ENCODE peak calls at places on chromosomes 7 and 10, in seven cellular contexts. N is Caco-2, A is fibroblast of lung, Z is hepatocyte, J is Panc1, H is BJ, O is prostate gland. P is an unnamed sample.

GRCh38 chr7:568031-568680 is 48.5 kb upstream of the PDGFA start:
- DNase-seq in J (no peak), Z (no peak), A (no peak), H (no peak), N (no peak), O (no peak), P (no peak)

GRCh38 chr7:1981201-1981877 is 251.4 kb downstream of the MAD1L1 start:
- DNase-seq in N (peak; percentile 29), Z (no peak), H (no peak), A (no peak), O (no peak), J (no peak), P (peak; percentile 5)

GRCh38 chr10:79047875-79048638 is 20.7 kb upstream of the ZMIZ1 start:
- DNase-seq in O (no peak), H (no peak), Z (no peak), A (no peak), J (no peak), N (peak; percentile 25), P (peak; percentile 78)

GRCh38 chr10:22640351-22640750 is 74.0 kb downstream of the PIP4K2A start:
- DNase-seq in J (no peak), H (no peak), Z (no peak), O (no peak), N (no peak), A (no peak), P (peak; percentile 23)

GRCh38 chr7:108463613-108464012 is 7.4 kb upstream of the NRCAM start:
- DNase-seq in J (no peak), N (no peak), H (no peak), Z (no peak), O (no peak), A (no peak), P (no peak)

GRCh38 chr10:86708068-86708782 is 39.9 kb downstream of the LDB3 start:
- DNase-seq in H (no peak), Z (no peak), J (no peak), A (no peak), N (no peak), O (no peak), P (no peak)

GRCh38 chr7:107063245-107064120 is 19.0 kb downstream of the PRKAR2B start:
- DNase-seq in Z (no peak), O (no peak), J (no peak), N (no peak), A (no peak), H (no peak), P (no peak)

GRCh38 chr7:34523233-34523918 is 134.6 kb upstream of the NPSR1 start:
- DNase-seq in O (no peak), H (no peak), J (no peak), A (peak; percentile 20), Z (no peak), N (no peak), P (no peak)

GRCh38 chr7:102473271-102473991 is 5.3 kb downstream of the POLR2J start:
- DNase-seq in Z (peak; percentile 6), H (no peak), A (no peak), N (no peak), J (no peak), O (no peak), P (peak; percentile 4)

GRCh38 chr7:149780636-149781419 is 7.4 kb upstream of the ZNF467 start:
- DNase-seq in A (no peak), Z (no peak), O (no peak), N (no peak), H (no peak), J (no peak), P (no peak)

GRCh38 chr7:26237035-26237807 is 35.7 kb downstream of the CBX3 start:
- DNase-seq in N (no peak), H (no peak), Z (no peak), O (no peak), A (peak; percentile 33), J (no peak), P (no peak)

GRCh38 chr10:80530251-80530650 is 7.5 kb upstream of the SH2D4B start:
- DNase-seq in O (no peak), Z (no peak), N (no peak), J (no peak), H (no peak), A (peak; percentile 13), P (no peak)

GRCh38 chr7:18116661-18117060 is 89.0 kb upstream of the PRPS1L1 start:
- DNase-seq in Z (no peak), O (no peak), N (no peak), A (peak; percentile 55), J (no peak), H (no peak), P (no peak)

GRCh38 chr10:92972066-92972870 is 88.3 kb upstream of the CYP26C1 start:
- DNase-seq in Z (peak; percentile 67), J (peak; percentile 12), N (peak; percentile 53), A (peak; percentile 87), O (no peak), H (peak; percentile 77), P (no peak)

GRCh38 chr10:105192146-105192545 is 551.1 kb downstream of the SORCS3 start:
- DNase-seq in H (no peak), N (no peak), J (no peak), A (no peak), O (no peak), Z (no peak), P (no peak)

GRCh38 chr10:105195831-105196230 is 554.7 kb downstream of the SORCS3 start:
- DNase-seq in A (no peak), O (no peak), J (no peak), N (no peak), Z (peak; percentile 8), H (no peak), P (no peak)

DNA sequence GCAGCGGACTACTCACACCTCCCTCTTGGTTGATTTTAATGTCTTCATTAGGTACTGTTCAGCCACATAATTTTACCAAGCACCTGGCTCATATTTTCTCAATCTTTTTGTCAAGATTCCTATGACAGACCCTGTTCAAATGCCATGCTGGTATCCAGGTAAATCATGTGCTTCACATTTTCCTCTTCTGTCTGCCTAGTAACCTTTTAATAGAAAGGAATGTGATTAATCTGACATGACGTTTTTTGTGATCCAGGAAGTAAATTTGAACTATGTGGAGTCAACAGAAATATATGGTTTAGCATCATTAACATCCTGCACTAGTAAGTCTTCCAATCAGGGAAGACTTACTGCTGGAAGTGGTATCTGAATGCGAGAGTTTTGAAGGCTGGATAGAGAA is 556.9 kb downstream of the SORCS3 start:
- DNase-seq in H (no peak), J (no peak), Z (no peak), A (no peak), O (no peak), N (no peak), P (no peak)
- H3K27me3 ChIP-seq in H (no peaks in the 10 kb centered on the region), J (no peaks in the 10 kb centered on the region), Z (no peaks in the 10 kb centered on the region), A (no peaks in the 10 kb centered on the region), O (no peaks in the 10 kb centered on the region), N (no peaks in the 10 kb centered on the region), P (no peaks in the 10 kb centered on the region)

GRCh38 chr10:112911196-112911595 is 38.9 kb upstream of the TCF7L2 start:
- DNase-seq in H (no peak), J (no peak), A (no peak), N (no peak), Z (no peak), O (no peak), P (no peak)

GRCh38 chr10:112914288-112914952 is 35.6 kb upstream of the TCF7L2 start:
- DNase-seq in J (no peak), N (no peak), Z (no peak), O (no peak), H (no peak), A (no peak), P (no peak)

GRCh38 chr10:112913661-112914287 is 36.3 kb upstream of the TCF7L2 start:
- DNase-seq in O (no peak), N (no peak), A (no peak), Z (no peak), J (no peak), H (no peak), P (no peak)

GRCh38 chr10:112913255-112913654 is 36.8 kb upstream of the TCF7L2 start:
- DNase-seq in J (no peak), A (no peak), Z (no peak), O (no peak), H (no peak), N (no peak), P (no peak)

DNA sequence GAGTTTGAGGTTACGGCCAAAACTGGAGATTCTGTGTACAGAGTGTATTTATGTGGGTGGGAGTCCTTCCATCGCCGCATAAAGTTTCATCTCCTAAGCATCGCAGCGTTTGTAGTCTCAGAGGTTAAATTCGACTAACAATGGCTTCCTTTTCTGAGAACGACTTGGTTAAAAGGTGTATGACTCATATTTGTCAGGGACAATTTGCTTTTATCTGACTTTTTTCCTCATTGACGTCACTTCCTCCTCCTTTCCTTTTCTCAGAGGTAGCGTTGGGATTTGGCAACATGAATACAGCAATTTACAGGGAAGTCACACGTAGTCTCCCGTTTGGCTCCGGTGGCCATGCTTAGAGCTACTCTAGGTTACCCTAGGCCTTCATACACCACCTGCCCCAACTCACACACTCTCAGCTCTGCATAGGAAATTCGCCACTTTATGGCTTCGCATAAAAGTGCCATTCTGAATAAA is 37.6 kb upstream of the TCF7L2 start:
- DNase-seq in H (no peak), O (no peak), J (no peak), A (peak; percentile 3), N (no peak), Z (no peak), P (no peak)
- H3K27me3 ChIP-seq in H (no peaks in the 10 kb centered on the region), O (no peaks in the 10 kb centered on the region), J (no peaks in the 10 kb centered on the region), A (no peaks in the 10 kb centered on the region), N (no peaks in the 10 kb centered on the region), Z (no peaks in the 10 kb centered on the region), P (no peaks in the 10 kb centered on the region)

GRCh38 chr10:49325916-49326783 is 27.2 kb downstream of the C10orf71 start:
- DNase-seq in Z (no peak), H (no peak), J (no peak), N (no peak), A (no peak), O (no peak), P (no peak)
- H3K27me3 ChIP-seq in Z (no peaks in the 10 kb centered on the region), H (peaks cover 2% of the 10 kb centered on the region), J (no peaks in the 10 kb centered on the region), N (peaks cover 3% of the 10 kb centered on the region), A (no peaks in the 10 kb centered on the region), O (no peaks in the 10 kb centered on the region), P (no peaks in the 10 kb centered on the region)

GRCh38 chr10:11215468-11215867 is 197.8 kb downstream of the CELF2 start:
- DNase-seq in J (no peak), O (no peak), N (no peak), Z (no peak), H (no peak), A (no peak), P (no peak)

GRCh38 chr10:11212686-11213085 is 195.0 kb downstream of the CELF2 start:
- DNase-seq in J (no peak), H (no peak), O (no peak), A (no peak), Z (no peak), N (no peak), P (no peak)

GRCh38 chr10:11212285-11212684 is 194.6 kb downstream of the CELF2 start:
- DNase-seq in H (no peak), J (no peak), O (no peak), N (no peak), A (no peak), Z (no peak), P (no peak)

GRCh38 chr10:11213156-11213555 is 195.5 kb downstream of the CELF2 start:
- DNase-seq in O (no peak), J (no peak), H (no peak), A (no peak), N (no peak), Z (no peak), P (no peak)

DNA sequence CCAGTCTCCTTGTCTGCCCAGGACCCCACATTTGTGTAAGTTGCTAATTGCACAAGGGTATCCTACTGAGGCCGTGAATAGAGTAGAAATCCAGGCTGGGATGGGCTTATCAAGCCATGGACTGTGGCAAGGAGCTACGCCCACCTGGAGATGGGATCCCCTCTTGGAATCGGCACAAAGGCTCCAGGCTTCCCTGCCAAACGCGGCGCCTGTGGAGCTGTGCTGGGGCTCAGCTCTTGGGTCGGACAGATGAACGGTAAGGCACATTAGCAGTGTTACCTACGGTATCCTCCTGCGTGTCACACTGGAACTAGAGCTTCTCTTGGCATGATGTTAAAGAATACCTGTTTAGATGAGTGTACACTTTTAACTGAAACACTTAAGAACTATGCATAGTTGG is 196.7 kb downstream of the CELF2 start:
- DNase-seq in A (no peak), Z (no peak), H (no peak), J (no peak), O (no peak), N (no peak), P (no peak)
- H3K27me3 ChIP-seq in A (no peaks in the 10 kb centered on the region), Z (no peaks in the 10 kb centered on the region), H (no peaks in the 10 kb centered on the region), J (no peaks in the 10 kb centered on the region), O (no peaks in the 10 kb centered on the region), N (peaks cover 1% of the 10 kb centered on the region), P (no peaks in the 10 kb centered on the region)